ENCODE peak calls at places on chromosome 6, in seven cellular contexts. I is colonic mucosa; H is lung; L is cardiac muscle cell; X is hepatocyte; N is CD8-positive, alpha-beta T cell; J is mesendoderm. D is an unnamed sample. For H3K4me1, the result is how much of the 10 kb centered on the place peaks cover.

GRCh38 chr6:150266963-150267685 is 101.7 kb upstream of the IYD start:
- DNase-seq in J (no peak), I (no peak), H (no peak), L (no peak), N (no peak), X (no peak), D (no peak)

GRCh38 chr6:28898710-28898965 is 25.1 kb downstream of the TRIM27 start:
- DNase-seq in X (no peak), H (no peak), N (no peak), J (no peak), I (no peak), L (no peak), D (no peak)

GRCh38 chr6:37674161-37674560 is 23.5 kb downstream of the MDGA1 start:
- DNase-seq in J (no peak), L (no peak), X (no peak), H (no peak), I (no peak), N (no peak), D (no peak)

GRCh38 chr6:140168365-140168764 is 793.9 kb upstream of the CITED2 start:
- DNase-seq in N (no peak), H (no peak), X (no peak), I (no peak), L (no peak), J (no peak), D (no peak)

GRCh38 chr6:42428326-42429041 is 23.2 kb downstream of the TRERF1 start:
- DNase-seq in N (no peak), L (peak), X (no peak), H (no peak), J (peak), I (peak), D (no peak)

GRCh38 chr6:139895205-139895793 is 520.9 kb upstream of the CITED2 start:
- DNase-seq in I (no peak), H (no peak), X (no peak), L (peak), N (no peak), J (no peak), D (no peak)

GRCh38 chr6:108002365-108003221 is 44.6 kb upstream of the SEC63 start:
- DNase-seq in I (peak), N (no peak), X (peak), H (no peak), J (peak), L (no peak), D (peak)

GRCh38 chr6:170073846-170074245 is 217.0 kb downstream of the DLL1 start:
- DNase-seq in H (no peak), X (no peak), L (no peak), N (no peak), J (no peak), I (no peak), D (no peak)

GRCh38 chr6:144559865-144560603 is 274.9 kb downstream of the UTRN start:
- DNase-seq in H (no peak), L (peak), N (no peak), J (no peak), I (no peak), X (peak), D (peak)

GRCh38 chr6:141475269-141475668 is 657.5 kb upstream of the GJE1 start:
- DNase-seq in L (no peak), H (no peak), N (no peak), X (no peak), J (no peak), I (no peak), D (no peak)

GRCh38 chr6:30759575-30760239 is 15.4 kb upstream of the IER3 start:
- DNase-seq in I (no peak), N (no peak), H (no peak), L (peak), J (peak), X (peak), D (peak)

GRCh38 chr6:163356324-163356723 is 58.2 kb upstream of the QKI start:
- DNase-seq in L (peak), H (no peak), N (no peak), I (peak), X (no peak), J (no peak), D (no peak)

GRCh38 chr6:35258858-35259193 is 709 bp upstream of the ZNF76 start:
- DNase-seq in N (peak), I (no peak), L (peak), X (peak), H (no peak), J (no peak), D (no peak)

GRCh38 chr6:108736832-108737231 is 111.4 kb upstream of the ARMC2 start:
- DNase-seq in H (no peak), I (no peak), L (peak), N (no peak), J (peak), X (peak), D (no peak)

GRCh38 chr6:162442675-162443074 is 284.9 kb downstream of the PRKN start:
- DNase-seq in N (no peak), I (no peak), L (peak), H (no peak), X (peak), J (peak), D (peak)

GRCh38 chr6:119262612-119263011 is 86.9 kb downstream of the MAN1A1 start:
- DNase-seq in J (no peak), I (no peak), N (no peak), H (no peak), L (no peak), X (no peak), D (no peak)
- H3K4me1 ChIP-seq in J (under half), I (under half), N (under half), H (under half), L (under half), X (under half), D (under half)

GRCh38 chr6:132736239-132736638 is 21.5 kb downstream of the VNN2 start:
- DNase-seq in I (no peak), H (no peak), J (no peak), X (no peak), L (peak), N (no peak), D (no peak)

GRCh38 chr6:132731086-132731485 is 17.2 kb upstream of the VNN1 start:
- DNase-seq in I (no peak), H (no peak), L (no peak), J (no peak), N (no peak), X (no peak), D (no peak)

GRCh38 chr6:132734694-132735236 is 20.9 kb upstream of the VNN1 start:
- DNase-seq in I (no peak), N (no peak), L (peak), J (peak), H (no peak), X (peak), D (no peak)

GRCh38 chr6:132733288-132733687 is 19.4 kb upstream of the VNN1 start:
- DNase-seq in L (no peak), J (no peak), H (no peak), N (no peak), I (no peak), X (no peak), D (no peak)

GRCh38 chr6:132733814-132734213 is 20.0 kb upstream of the VNN1 start:
- DNase-seq in N (no peak), I (no peak), H (no peak), X (no peak), J (no peak), L (no peak), D (no peak)
- H3K4me1 ChIP-seq in N (under half), I (under half), H (under half), X (under half), J (under half), L (under half), D (under half)

GRCh38 chr6:138575257-138575656 is 76.0 kb upstream of the NHSL1 start:
- DNase-seq in N (no peak), H (no peak), I (no peak), J (no peak), L (no peak), X (no peak), D (no peak)
- H3K4me1 ChIP-seq in N (under half), H (under half), I (under half), J (under half), L (under half), X (under half), D (under half)

DNA sequence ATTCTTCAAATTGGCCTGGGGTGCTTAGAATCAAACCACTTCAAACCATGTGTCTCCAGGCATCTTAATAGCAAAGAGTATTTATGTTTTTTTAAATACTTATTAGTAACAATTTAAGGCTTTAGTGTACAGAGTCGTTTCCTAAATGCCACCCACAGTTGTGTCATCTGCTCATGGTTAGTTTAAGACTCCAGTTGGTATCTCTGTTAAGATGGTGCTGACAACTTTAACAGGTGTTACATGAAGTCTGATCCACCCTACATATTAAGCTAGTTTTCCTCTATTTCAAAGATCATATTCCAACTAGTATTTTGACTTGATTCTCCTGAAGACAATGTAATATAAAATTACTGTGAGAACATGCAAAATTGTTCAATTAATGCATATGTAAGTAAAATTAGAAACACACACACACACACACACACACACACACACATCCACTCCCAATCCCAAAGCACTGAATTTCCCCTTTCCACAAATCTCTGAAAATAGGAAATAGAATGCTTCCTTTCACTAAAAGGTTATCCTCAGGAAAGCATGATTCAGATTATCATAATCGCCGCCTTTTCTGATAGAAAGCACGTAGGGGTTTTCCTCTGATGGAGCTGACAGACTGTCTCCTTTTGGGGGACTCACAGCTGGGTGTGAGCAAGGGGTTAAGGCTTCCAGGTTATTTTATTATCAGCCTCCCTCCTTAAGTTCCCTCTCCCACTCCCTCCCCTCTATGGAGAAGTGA is 10.5 kb downstream of the CNKSR3 start:
- DNase-seq in X (no peak), N (no peak), H (no peak), I (no peak), J (no peak), L (no peak), D (no peak)
- H3K4me1 ChIP-seq in X (under half), N (under half), H (under half), I (under half), J (under half), L (under half), D (under half)

DNA sequence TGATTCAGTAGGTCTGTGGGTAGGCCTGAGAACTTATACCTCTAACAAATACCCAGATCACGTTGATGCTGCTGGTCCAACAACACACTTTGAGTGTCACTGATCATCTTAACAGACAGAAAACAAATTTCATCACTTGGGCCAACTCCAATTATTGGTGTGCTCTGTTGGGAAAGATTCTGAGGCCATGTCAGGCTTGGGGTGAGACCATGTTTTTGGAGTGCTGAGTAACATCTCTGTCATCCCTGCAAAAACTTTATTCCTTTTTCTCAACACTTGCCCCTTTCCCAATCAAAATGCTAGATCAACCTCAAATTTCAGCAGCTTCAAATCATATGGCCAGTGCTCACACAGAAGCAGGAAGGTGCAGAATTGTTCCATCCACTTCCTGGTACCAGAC is 108.8 kb upstream of the TENT5A start:
- DNase-seq in H (no peak), X (no peak), L (no peak), N (no peak), J (no peak), I (no peak), D (no peak)
- H3K4me1 ChIP-seq in H (under half), X (under half), L (under half), N (under half), J (under half), I (under half), D (half or more)

D was measured in Caco-2.